ENCODE peak calls at places on chromosomes 1 and 21, in six cellular contexts. C, S, G, N, V and T are unnamed samples.

GRCh38 chr1:82154231-82154630 is 353.5 kb downstream of the ADGRL2 start:
- DNase-seq in N (no peak), C (no peak), V (no peak), G (no peak), S (no peak), T (no peak)

GRCh38 chr1:210302501-210302900 is 26.2 kb upstream of the HHAT start:
- DNase-seq in N (no peak), S (no peak), V (no peak), G (no peak), C (no peak), T (no peak)

GRCh38 chr1:170321113-170321512 is 175.4 kb downstream of the NTMT2 start:
- DNase-seq in V (no peak), S (no peak), N (no peak), G (no peak), C (no peak), T (no peak)

GRCh38 chr21:42513151-42513984 is at the start of gene SLC37A1:
- DNase-seq in V (no peak), N (peak), C (no peak), G (no peak), S (no peak), T (no peak)

GRCh38 chr1:169186106-169186505 is 79.6 kb downstream of the ATP1B1 start:
- DNase-seq in N (no peak), C (no peak), S (no peak), V (no peak), G (no peak), T (no peak)

GRCh38 chr21:35909456-35910178 is 150.7 kb downstream of the SETD4 start:
- DNase-seq in N (no peak), S (no peak), V (no peak), G (no peak), C (no peak), T (no peak)

GRCh38 chr1:48851638-48852037 is 74.9 kb upstream of the BEND5 start:
- DNase-seq in G (no peak), S (no peak), C (no peak), N (no peak), V (no peak), T (no peak)

GRCh38 chr1:74937176-74937575 is 197.0 kb upstream of the LHX8 start:
- DNase-seq in C (no peak), V (no peak), S (no peak), G (no peak), N (no peak), T (no peak)

GRCh38 chr1:35001743-35002142 is 16.6 kb upstream of the TMEM35B start:
- DNase-seq in V (no peak), N (no peak), C (no peak), S (no peak), G (no peak), T (no peak)

GRCh38 chr1:24830680-24831272 is 85.5 kb downstream of the CLIC4 start:
- DNase-seq in V (no peak), C (no peak), N (no peak), G (peak), S (peak), T (peak)